ENCODE peak calls at places on chromosomes 16 and 17, in four cellular contexts. G is Calu3, D is tibial artery, O is cardiac fibroblast. X is an unnamed sample.

GRCh38 chr16:2013527-2013926 is 3.9 kb upstream of the ZNF598 start:
- DNase-seq in D (no peak), G (no peak), O (no peak), X (no peak)

GRCh38 chr16:14611660-14612059 is 18.4 kb downstream of the PARN start:
- DNase-seq in O (no peak), D (no peak), G (no peak), X (no peak)

GRCh38 chr16:81158964-81159363 is 62.8 kb upstream of the GCSH start:
- DNase-seq in D (no peak), O (no peak), G (peak; percentile 56), X (no peak)

GRCh38 chr16:67560827-67561342 is 1.4 kb upstream of the CTCF start:
- DNase-seq in D (peak; percentile 53), O (no peak), G (no peak), X (no peak)

GRCh38 chr16:17470002-17470870 is 524 bp downstream of the XYLT1 start:
- DNase-seq in O (no peak), D (peak; percentile 72), G (peak; percentile 25), X (no peak)

GRCh38 chr17:51650202-51650601 is 389.9 kb downstream of the UTP18 start:
- DNase-seq in G (no peak), O (no peak), D (no peak), X (no peak)

GRCh38 chr16:88798772-88799455 is 4.7 kb upstream of the CDT1 start:
- DNase-seq in D (no peak), G (no peak), O (no peak), X (no peak)

GRCh38 chr17:50283246-50283645 is 9.0 kb downstream of the TMEM92 start:
- DNase-seq in O (no peak), G (no peak), D (no peak), X (no peak)

GRCh38 chr17:54373970-54374369 is 526.7 kb upstream of the TOM1L1 start:
- DNase-seq in D (no peak), O (no peak), G (no peak), X (no peak)

GRCh38 chr16:3179651-3180050 is 8.4 kb upstream of the OR1F1 start:
- DNase-seq in G (no peak), D (no peak), O (no peak), X (no peak)

GRCh38 chr16:3183445-3184139 is 4.4 kb upstream of the OR1F1 start:
- DNase-seq in O (no peak), G (no peak), D (no peak), X (no peak)

GRCh38 chr16:3180445-3180878 is 7.5 kb upstream of the OR1F1 start:
- DNase-seq in G (no peak), O (no peak), D (no peak), X (no peak)

GRCh38 chr16:3186946-3187690 is 886 bp upstream of the OR1F1 start:
- DNase-seq in G (no peak), O (no peak), D (no peak), X (no peak)

GRCh38 chr16:3182608-3183444 is 5.2 kb upstream of the OR1F1 start:
- DNase-seq in G (peak; percentile 88), O (peak; percentile 47), D (no peak), X (no peak)
- TF ChIP-seq CTCF in G (peak; percentile 63), O (no peak), D (peak; percentile 7), X (no peak)

DNA sequence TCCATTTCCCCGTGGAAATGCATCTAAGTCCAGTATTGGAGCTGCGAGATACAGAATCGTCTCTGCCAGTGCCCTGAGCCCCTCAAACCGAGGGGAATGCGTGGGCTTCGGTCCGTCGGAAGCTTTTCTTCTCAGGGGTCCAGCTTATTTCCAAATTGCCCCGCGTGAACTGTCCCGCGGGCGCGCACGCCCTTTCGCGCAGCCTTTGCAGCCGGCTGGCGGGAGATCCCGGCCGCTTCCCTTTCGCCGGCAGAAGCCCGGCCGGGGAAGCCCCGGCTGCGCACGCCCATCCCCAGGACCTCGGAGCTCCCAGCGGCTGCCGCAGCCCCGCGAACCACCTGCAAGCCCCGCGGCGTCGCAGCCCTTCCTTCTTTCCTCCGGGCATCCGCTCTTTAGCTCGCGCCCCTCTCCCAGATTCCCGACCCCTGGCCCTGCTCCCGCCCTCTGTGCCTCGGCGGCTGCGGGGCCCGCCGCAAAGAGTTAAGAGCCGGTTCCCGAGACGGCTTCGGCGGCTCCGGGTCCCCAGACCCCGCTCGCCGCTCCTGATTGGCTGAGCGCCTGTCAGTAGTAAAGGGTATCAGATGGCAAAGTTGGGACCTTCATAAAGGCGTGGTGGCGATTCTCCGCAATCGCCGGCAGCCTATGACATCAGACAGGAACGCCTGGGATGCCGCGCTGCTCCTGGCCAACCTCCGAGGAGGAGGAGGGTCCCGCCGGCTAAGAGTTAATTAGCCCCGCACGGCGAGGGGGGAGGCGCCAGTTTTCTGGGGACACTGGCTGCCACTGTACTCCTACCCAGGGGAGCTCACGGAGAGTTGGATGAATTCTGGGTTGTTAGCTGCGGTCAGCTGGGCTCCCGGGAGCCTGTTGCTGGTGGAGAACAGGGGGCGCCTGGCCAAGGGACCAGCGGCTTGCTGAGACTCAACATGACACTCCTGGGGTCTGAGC is at the start of gene MYOCD:
- DNase-seq in O (no peak), D (peak; percentile 83), G (peak; percentile 18), X (peak; percentile 33)
- TF ChIP-seq CTCF in O (no peak), D (no peak), G (no peak), X (no peak)

GRCh38 chr17:77593081-77593480 is 365.4 kb upstream of the TNRC6C start:
- DNase-seq in G (no peak), O (no peak), D (peak; percentile 40), X (no peak)
- TF ChIP-seq CTCF in G (no peak), O (no peak), D (no peak), X (no peak)

GRCh38 chr16:87690911-87691685 is 74.7 kb downstream of the KLHDC4 start:
- DNase-seq in D (no peak), O (no peak), G (no peak), X (no peak)
- TF ChIP-seq CTCF in D (no peak), O (no peak), G (no peak), X (no peak)